ENCODE peak calls at places on chromosomes 3 and 15, in nine cellular contexts. G, E, U, R, J, Q, V, F and D are unnamed samples.

GRCh38 chr3:153456831-153457545 is 295.0 kb downstream of the RAP2B start:
- DNase-seq in G (no peak), E (no peak), U (no peak), R (no peak), J (no peak), Q (no peak), V (no peak), F (no peak), D (no peak)

GRCh38 chr3:53816430-53816829 is 29.8 kb downstream of the CHDH start:
- DNase-seq in G (no peak), E (no peak), U (no peak), R (no peak), J (no peak), Q (no peak), V (no peak), F (no peak), D (no peak)

GRCh38 chr3:150757364-150757763 is 5.6 kb downstream of the SIAH2 start:
- DNase-seq in G (no peak), E (no peak), U (no peak), R (no peak), J (no peak), Q (no peak), V (no peak), F (no peak), D (no peak)

GRCh38 chr3:119322523-119323400 is 28.6 kb downstream of the ARHGAP31 start:
- DNase-seq in G (peak), E (peak), U (peak), R (peak), J (peak), Q (peak), V (no peak), F (peak), D (peak)

GRCh38 chr3:78839710-78840109 is 928.1 kb downstream of the ROBO1 start:
- DNase-seq in G (peak), E (no peak), U (no peak), R (peak), J (no peak), Q (peak), V (no peak), F (no peak), D (no peak)

GRCh38 chr15:49060710-49061483 is 14.7 kb upstream of the SECISBP2L start:
- DNase-seq in G (no peak), E (no peak), U (no peak), R (no peak), J (no peak), Q (peak), V (peak), F (no peak), D (no peak)

GRCh38 chr3:30476373-30477082 is 129.9 kb upstream of the TGFBR2 start:
- DNase-seq in G (peak), E (no peak), U (no peak), R (peak), J (no peak), Q (peak), V (no peak), F (peak), D (no peak)

GRCh38 chr3:171142985-171143384 is 116.5 kb upstream of the SLC2A2 start:
- DNase-seq in G (no peak), E (no peak), U (no peak), R (no peak), J (no peak), Q (peak), V (peak), F (peak), D (no peak)

GRCh38 chr3:146682176-146682575 is 77.0 kb upstream of the PLSCR5 start:
- DNase-seq in G (peak), E (no peak), U (no peak), R (peak), J (peak), Q (peak), V (no peak), F (peak), D (no peak)

GRCh38 chr15:76840830-76841460 is 64.2 kb downstream of the SCAPER start:
- DNase-seq in G (peak), E (no peak), U (no peak), R (peak), J (peak), Q (peak), V (peak), F (peak), D (no peak)

GRCh38 chr3:141413387-141414140 is 45.3 kb downstream of the ZBTB38 start:
- DNase-seq in G (no peak), E (no peak), U (no peak), R (no peak), J (no peak), Q (no peak), V (no peak), F (no peak), D (no peak)